ENCODE peak calls at places on chromosomes 1 and 21, in four cellular contexts. Z is skeletal muscle cell, A is left ventricle myocardium inferior, S is astrocyte of the spinal cord. G is an unnamed sample.

GRCh38 chr1:65066379-65066765 is 81.6 kb upstream of the AK4 start:
- DNase-seq in Z (no peak), A (no peak), S (no peak), G (no peak)

GRCh38 chr1:107277022-107277421 is 136.2 kb downstream of the NTNG1 start:
- DNase-seq in Z (no peak), A (no peak), S (peak), G (peak)

GRCh38 chr1:228408869-228409805 is 2.5 kb upstream of the TRIM11 start:
- DNase-seq in Z (no peak), A (no peak), S (no peak), G (no peak)

GRCh38 chr1:230112131-230112701 is 45.2 kb downstream of the GALNT2 start:
- DNase-seq in Z (no peak), A (no peak), S (no peak), G (no peak)

GRCh38 chr1:171798760-171799159 is 17.3 kb downstream of the METTL13 start:
- DNase-seq in Z (no peak), A (no peak), S (no peak), G (no peak)

GRCh38 chr1:19625264-19625663 is 18.8 kb upstream of the NBL1 start:
- DNase-seq in Z (no peak), A (no peak), S (no peak), G (no peak)

GRCh38 chr1:223478606-223479005 is 85.4 kb downstream of the CCDC185 start:
- DNase-seq in Z (no peak), A (no peak), S (no peak), G (no peak)

GRCh38 chr1:207868769-207869721 is 41.9 kb downstream of the CD34 start:
- DNase-seq in Z (no peak), A (peak), S (peak), G (no peak)

GRCh38 chr1:24186993-24187790 is at the start of gene IFNLR1:
- DNase-seq in Z (no peak), A (peak), S (no peak), G (no peak)

GRCh38 chr1:27807385-27807784 is 23.2 kb upstream of the PPP1R8 start:
- DNase-seq in Z (no peak), A (no peak), S (no peak), G (no peak)

GRCh38 chr1:6827081-6827480 is 41.8 kb downstream of the CAMTA1 start:
- DNase-seq in Z (no peak), A (no peak), S (no peak), G (no peak)

GRCh38 chr1:35298464-35298863 is 30.0 kb downstream of the ZMYM4 start:
- DNase-seq in Z (no peak), A (no peak), S (peak), G (peak)

GRCh38 chr1:168428063-168428731 is 115.6 kb downstream of the XCL2 start:
- DNase-seq in Z (no peak), A (peak), S (no peak), G (no peak)

GRCh38 chr1:2605754-2606003 is 19.1 kb downstream of the PRXL2B start:
- DNase-seq in Z (no peak), A (no peak), S (no peak), G (no peak)

GRCh38 chr1:247588060-247588459 is at the start of gene OR2G2:
- DNase-seq in Z (no peak), A (no peak), S (no peak), G (no peak)

GRCh38 chr1:23074012-23074411 is 54.7 kb downstream of the KDM1A start:
- DNase-seq in Z (no peak), A (no peak), S (no peak), G (no peak)

GRCh38 chr1:227242811-227243682 is 75.2 kb downstream of the CDC42BPA start:
- DNase-seq in Z (no peak), A (no peak), S (peak), G (no peak)
- H3K4me3 ChIP-seq in Z (no peak), A (peak), S (no peak), G (no peak)

DNA sequence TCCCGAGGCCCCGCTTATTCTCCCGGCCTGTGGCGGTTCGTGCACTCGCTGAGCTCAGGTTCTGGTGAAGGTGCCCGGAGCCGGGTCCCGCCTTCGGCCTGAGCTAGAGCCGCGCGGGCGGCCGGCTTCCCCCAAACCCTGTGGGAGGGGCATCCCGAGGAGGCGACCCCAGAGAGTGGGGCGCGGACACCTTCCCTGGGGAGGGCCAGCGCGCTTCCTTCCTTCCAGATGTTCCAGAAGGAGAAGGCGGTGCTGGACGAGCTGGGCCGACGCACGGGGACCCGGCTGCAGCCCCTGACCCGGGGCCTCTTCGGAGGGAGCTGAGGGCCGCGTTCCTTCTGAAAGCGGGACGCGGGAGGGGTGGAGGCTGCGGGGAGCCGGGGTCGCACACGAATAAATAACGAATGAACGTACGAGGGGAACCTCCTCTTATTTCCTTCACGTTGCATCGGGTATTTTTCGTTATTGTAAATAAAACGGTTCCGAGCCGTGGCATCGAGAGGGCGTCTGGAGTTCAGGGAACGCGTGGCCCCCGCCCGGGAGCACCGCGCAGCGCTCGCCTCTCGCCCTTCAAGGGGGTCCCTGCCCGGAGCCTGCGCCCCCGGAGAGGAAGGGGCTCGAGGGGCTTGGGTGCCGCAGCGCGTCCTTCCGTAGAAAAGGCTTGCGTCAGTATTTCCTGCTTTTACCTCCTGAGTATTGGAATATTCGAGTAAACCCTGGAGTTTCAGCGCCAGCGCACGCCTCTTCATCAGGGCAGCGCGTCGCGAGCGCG is 11.4 kb downstream of the YBEY start:
- DNase-seq in Z (no peak), A (peak), S (peak), G (no peak)
- H3K4me3 ChIP-seq in Z (peak), A (peak), S (peak), G (peak)

DNA sequence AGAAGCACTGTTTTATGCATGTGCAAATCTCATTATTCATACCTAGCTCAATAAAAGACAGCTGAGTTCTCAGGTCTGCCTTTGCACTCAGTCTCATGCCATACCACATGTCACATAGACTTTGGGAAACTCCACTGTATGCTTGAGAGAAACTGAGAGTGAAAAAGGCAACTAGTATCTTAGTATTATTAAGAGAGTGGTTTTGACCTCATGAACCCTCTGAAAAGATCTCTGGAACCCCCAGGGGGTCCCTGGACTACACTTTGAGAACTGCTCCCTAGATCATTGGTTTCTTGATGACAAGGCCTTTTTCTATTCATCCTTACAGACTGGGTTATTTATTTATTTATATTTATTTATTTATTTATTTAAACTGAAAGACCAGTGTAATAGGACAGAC is 3.7 kb upstream of the RHEX start:
- DNase-seq in Z (no peak), A (no peak), S (no peak), G (peak)
- H3K4me3 ChIP-seq in Z (no peak), A (no peak), S (no peak), G (no peak)

GRCh38 chr1:15326691-15327530 is 79.9 kb downstream of the FHAD1 start:
- DNase-seq in Z (no peak), A (no peak), S (peak), G (no peak)
- H3K4me3 ChIP-seq in Z (no peak), A (no peak), S (no peak), G (no peak)

DNA sequence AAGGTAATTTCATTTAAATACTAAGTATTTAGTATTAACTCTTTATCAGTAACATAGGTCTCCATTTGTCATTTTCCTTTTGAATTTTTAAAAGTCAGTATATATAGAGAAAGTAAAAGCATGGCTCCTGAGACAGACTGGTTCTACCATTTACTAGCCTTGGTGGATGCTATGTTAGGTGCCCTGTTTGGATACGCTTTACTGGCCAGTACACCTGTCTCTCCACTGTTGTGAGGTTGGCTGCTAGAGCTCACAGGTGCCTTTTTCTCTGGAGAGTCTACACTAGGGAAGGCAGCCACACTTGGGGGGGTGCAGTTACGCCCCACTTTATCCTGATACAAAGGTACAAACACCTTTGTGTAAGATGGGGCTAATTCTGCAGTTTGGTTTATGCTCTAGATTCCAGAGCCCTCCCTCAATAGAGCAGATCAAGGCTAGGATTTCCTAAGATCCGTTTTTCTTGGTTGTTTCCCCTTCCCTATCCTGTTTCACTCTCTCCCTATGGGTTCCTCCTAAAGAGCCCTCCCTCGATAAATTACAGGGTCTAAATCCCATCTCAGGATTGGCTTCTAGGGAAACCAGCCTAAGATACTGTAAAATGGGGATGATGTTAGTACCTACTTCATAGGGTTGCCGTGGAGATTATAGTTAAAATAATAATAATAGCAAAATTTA is 5.6 kb upstream of the GPSM2 start:
- DNase-seq in Z (no peak), A (no peak), S (no peak), G (no peak)
- H3K4me3 ChIP-seq in Z (no peak), A (no peak), S (no peak), G (no peak)

GRCh38 chr21:32073190-32073589 is 200.4 kb downstream of the HUNK start:
- DNase-seq in Z (no peak), A (no peak), S (no peak), G (no peak)

GRCh38 chr21:32070693-32071330 is 198.0 kb downstream of the HUNK start:
- DNase-seq in Z (no peak), A (no peak), S (no peak), G (no peak)

GRCh38 chr21:32073593-32073992 is 200.8 kb downstream of the HUNK start:
- DNase-seq in Z (no peak), A (no peak), S (no peak), G (no peak)
- H3K4me3 ChIP-seq in Z (no peak), A (no peak), S (no peak), G (no peak)

G was measured in GM12864.